ENCODE peak calls at places on chromosomes 5 and 9, in five cellular contexts. O, V, P, I and K are unnamed samples.

GRCh38 chr5:105812356-105812755 is 1858.4 kb downstream of the EFNA5 start:
- DNase-seq in I (no peak), V (peak), O (no peak), P (no peak), K (no peak)

GRCh38 chr5:91528831-91529230 is 145.7 kb upstream of the ARRDC3 start:
- DNase-seq in I (no peak), P (no peak), V (no peak), O (no peak), K (no peak)

GRCh38 chr9:120152295-120152694 is 427.7 kb downstream of the CDK5RAP2 start:
- DNase-seq in P (no peak), V (no peak), O (no peak), I (peak), K (no peak)

GRCh38 chr5:140221697-140222223 is 46.8 kb downstream of the CYSTM1 start:
- DNase-seq in V (peak), I (no peak), P (no peak), O (no peak), K (no peak)

GRCh38 chr9:113949206-113950078 is 73.3 kb downstream of the ZNF618 start:
- DNase-seq in I (no peak), O (no peak), P (no peak), V (no peak), K (no peak)

GRCh38 chr9:124256517-124257069 is 1.2 kb upstream of the NEK6 start:
- DNase-seq in O (no peak), V (peak), P (no peak), I (no peak), K (no peak)

GRCh38 chr5:179307006-179307800 is 38.1 kb downstream of the ADAMTS2 start:
- DNase-seq in O (no peak), V (no peak), P (no peak), I (no peak), K (no peak)

GRCh38 chr5:67240846-67241245 is 44.2 kb upstream of the CD180 start:
- DNase-seq in O (no peak), I (no peak), V (peak), P (no peak), K (no peak)

GRCh38 chr9:134083451-134083850 is 15.6 kb upstream of the BRD3 start:
- DNase-seq in I (no peak), V (no peak), P (no peak), O (no peak), K (no peak)

GRCh38 chr5:127229185-127229889 is 61.3 kb upstream of the MEGF10 start:
- DNase-seq in O (peak), V (peak), I (peak), P (peak), K (peak)

GRCh38 chr9:98399950-98400683 is 144.7 kb upstream of the TBC1D2 start:
- DNase-seq in O (no peak), V (no peak), I (no peak), P (no peak), K (no peak)

GRCh38 chr9:134632329-134632728 is 9.3 kb upstream of the COL5A1 start:
- DNase-seq in I (no peak), P (no peak), O (no peak), V (no peak), K (no peak)

GRCh38 chr5:115472601-115473000 is 72.0 kb downstream of the FEM1C start:
- DNase-seq in V (peak), I (peak), P (no peak), O (no peak), K (no peak)